ENCODE peak calls at places on chromosomes 7 and 10, in seven cellular contexts. One of them, this sample, is unnamed.

GRCh38 chr7:38319873-38320272 is 46.4 kb upstream of the TARP start:
- ATAC-seq in CD8-positive, alpha-beta T cell: peak
- ATAC-seq in stimulated activated naive B cell treated with anti-CD40 and anti-IgM and Interleukin-4, amounts not matched to agents 10 μg/mL and 1 μg/mL and 100 μg/mL, for 72 hours: no peak
- ATAC-seq in omental fat pad: no peak
- ATAC-seq in activated B cell treated with CpG ODN at 0.5 μM for 24 hours: no peak
- ATAC-seq in gastrocnemius medialis: no peak
- ATAC-seq in activated CD8-positive, alpha-beta memory T cell treated with anti-CD3 and anti-CD28 coated beads, Interleukin-2, amount 10 ng/mL, durations not matched to agents 7 days and 5 days: peak
- ATAC-seq in this sample: no peak

GRCh38 chr10:95505084-95505610 is 56.0 kb downstream of the SORBS1 start:
- ATAC-seq in stimulated activated naive B cell treated with anti-CD40 and anti-IgM and Interleukin-4, amounts not matched to agents 10 μg/mL and 1 μg/mL and 100 μg/mL, for 72 hours: no peak
- ATAC-seq in activated CD8-positive, alpha-beta memory T cell treated with anti-CD3 and anti-CD28 coated beads, Interleukin-2, amount 10 ng/mL, durations not matched to agents 7 days and 5 days: no peak
- ATAC-seq in gastrocnemius medialis: no peak
- ATAC-seq in omental fat pad: no peak
- ATAC-seq in activated B cell treated with CpG ODN at 0.5 μM for 24 hours: no peak
- ATAC-seq in CD8-positive, alpha-beta T cell: no peak
- ATAC-seq in this sample: no peak

GRCh38 chr7:84339306-84339705 is 144.7 kb upstream of the SEMA3A start:
- ATAC-seq in gastrocnemius medialis: no peak
- ATAC-seq in activated CD8-positive, alpha-beta memory T cell treated with anti-CD3 and anti-CD28 coated beads, Interleukin-2, amount 10 ng/mL, durations not matched to agents 7 days and 5 days: no peak
- ATAC-seq in activated B cell treated with CpG ODN at 0.5 μM for 24 hours: no peak
- ATAC-seq in stimulated activated naive B cell treated with anti-CD40 and anti-IgM and Interleukin-4, amounts not matched to agents 10 μg/mL and 1 μg/mL and 100 μg/mL, for 72 hours: no peak
- ATAC-seq in omental fat pad: no peak
- ATAC-seq in CD8-positive, alpha-beta T cell: no peak
- ATAC-seq in this sample: no peak

GRCh38 chr10:77836299-77836820 is 90.2 kb downstream of the DLG5 start:
- ATAC-seq in omental fat pad: peak
- ATAC-seq in stimulated activated naive B cell treated with anti-CD40 and anti-IgM and Interleukin-4, amounts not matched to agents 10 μg/mL and 1 μg/mL and 100 μg/mL, for 72 hours: peak
- ATAC-seq in activated CD8-positive, alpha-beta memory T cell treated with anti-CD3 and anti-CD28 coated beads, Interleukin-2, amount 10 ng/mL, durations not matched to agents 7 days and 5 days: peak
- ATAC-seq in gastrocnemius medialis: peak
- ATAC-seq in activated B cell treated with CpG ODN at 0.5 μM for 24 hours: peak
- ATAC-seq in CD8-positive, alpha-beta T cell: peak
- ATAC-seq in this sample: peak

GRCh38 chr10:87844837-87845623 is 18.3 kb downstream of the KLLN start:
- ATAC-seq in omental fat pad: no peak
- ATAC-seq in gastrocnemius medialis: no peak
- ATAC-seq in stimulated activated naive B cell treated with anti-CD40 and anti-IgM and Interleukin-4, amounts not matched to agents 10 μg/mL and 1 μg/mL and 100 μg/mL, for 72 hours: no peak
- ATAC-seq in activated CD8-positive, alpha-beta memory T cell treated with anti-CD3 and anti-CD28 coated beads, Interleukin-2, amount 10 ng/mL, durations not matched to agents 7 days and 5 days: no peak
- ATAC-seq in activated B cell treated with CpG ODN at 0.5 μM for 24 hours: no peak
- ATAC-seq in CD8-positive, alpha-beta T cell: no peak
- ATAC-seq in this sample: no peak

GRCh38 chr10:119132521-119133345 is 28.8 kb downstream of the DENND10 start:
- ATAC-seq in omental fat pad: no peak
- ATAC-seq in activated CD8-positive, alpha-beta memory T cell treated with anti-CD3 and anti-CD28 coated beads, Interleukin-2, amount 10 ng/mL, durations not matched to agents 7 days and 5 days: no peak
- ATAC-seq in CD8-positive, alpha-beta T cell: no peak
- ATAC-seq in activated B cell treated with CpG ODN at 0.5 μM for 24 hours: no peak
- ATAC-seq in stimulated activated naive B cell treated with anti-CD40 and anti-IgM and Interleukin-4, amounts not matched to agents 10 μg/mL and 1 μg/mL and 100 μg/mL, for 72 hours: no peak
- ATAC-seq in gastrocnemius medialis: peak
- ATAC-seq in this sample: no peak

GRCh38 chr7:47032171-47032915 is 549.6 kb downstream of the TNS3 start:
- ATAC-seq in stimulated activated naive B cell treated with anti-CD40 and anti-IgM and Interleukin-4, amounts not matched to agents 10 μg/mL and 1 μg/mL and 100 μg/mL, for 72 hours: no peak
- ATAC-seq in omental fat pad: no peak
- ATAC-seq in gastrocnemius medialis: no peak
- ATAC-seq in CD8-positive, alpha-beta T cell: no peak
- ATAC-seq in activated B cell treated with CpG ODN at 0.5 μM for 24 hours: no peak
- ATAC-seq in activated CD8-positive, alpha-beta memory T cell treated with anti-CD3 and anti-CD28 coated beads, Interleukin-2, amount 10 ng/mL, durations not matched to agents 7 days and 5 days: no peak
- ATAC-seq in this sample: no peak

GRCh38 chr10:80149123-80149522 is 16.6 kb downstream of the PLAC9 start:
- ATAC-seq in gastrocnemius medialis: no peak
- ATAC-seq in activated CD8-positive, alpha-beta memory T cell treated with anti-CD3 and anti-CD28 coated beads, Interleukin-2, amount 10 ng/mL, durations not matched to agents 7 days and 5 days: no peak
- ATAC-seq in omental fat pad: no peak
- ATAC-seq in stimulated activated naive B cell treated with anti-CD40 and anti-IgM and Interleukin-4, amounts not matched to agents 10 μg/mL and 1 μg/mL and 100 μg/mL, for 72 hours: no peak
- ATAC-seq in CD8-positive, alpha-beta T cell: no peak
- ATAC-seq in activated B cell treated with CpG ODN at 0.5 μM for 24 hours: no peak
- ATAC-seq in this sample: no peak

GRCh38 chr10:68424454-68425014 is 17.5 kb upstream of the RUFY2 start:
- ATAC-seq in omental fat pad: no peak
- ATAC-seq in CD8-positive, alpha-beta T cell: no peak
- ATAC-seq in activated B cell treated with CpG ODN at 0.5 μM for 24 hours: no peak
- ATAC-seq in activated CD8-positive, alpha-beta memory T cell treated with anti-CD3 and anti-CD28 coated beads, Interleukin-2, amount 10 ng/mL, durations not matched to agents 7 days and 5 days: no peak
- ATAC-seq in stimulated activated naive B cell treated with anti-CD40 and anti-IgM and Interleukin-4, amounts not matched to agents 10 μg/mL and 1 μg/mL and 100 μg/mL, for 72 hours: no peak
- ATAC-seq in gastrocnemius medialis: no peak
- ATAC-seq in this sample: no peak

GRCh38 chr10:26157734-26158133 is 58.8 kb upstream of the GAD2 start:
- ATAC-seq in stimulated activated naive B cell treated with anti-CD40 and anti-IgM and Interleukin-4, amounts not matched to agents 10 μg/mL and 1 μg/mL and 100 μg/mL, for 72 hours: peak
- ATAC-seq in activated CD8-positive, alpha-beta memory T cell treated with anti-CD3 and anti-CD28 coated beads, Interleukin-2, amount 10 ng/mL, durations not matched to agents 7 days and 5 days: no peak
- ATAC-seq in gastrocnemius medialis: no peak
- ATAC-seq in activated B cell treated with CpG ODN at 0.5 μM for 24 hours: no peak
- ATAC-seq in CD8-positive, alpha-beta T cell: no peak
- ATAC-seq in omental fat pad: no peak
- ATAC-seq in this sample: no peak

GRCh38 chr10:12445701-12446334 is 96.5 kb downstream of the CAMK1D start:
- ATAC-seq in gastrocnemius medialis: peak
- ATAC-seq in activated CD8-positive, alpha-beta memory T cell treated with anti-CD3 and anti-CD28 coated beads, Interleukin-2, amount 10 ng/mL, durations not matched to agents 7 days and 5 days: no peak
- ATAC-seq in activated B cell treated with CpG ODN at 0.5 μM for 24 hours: no peak
- ATAC-seq in stimulated activated naive B cell treated with anti-CD40 and anti-IgM and Interleukin-4, amounts not matched to agents 10 μg/mL and 1 μg/mL and 100 μg/mL, for 72 hours: peak
- ATAC-seq in CD8-positive, alpha-beta T cell: no peak
- ATAC-seq in omental fat pad: no peak
- ATAC-seq in this sample: no peak

GRCh38 chr7:107940146-107940489 is 49.1 kb downstream of the DLD start:
- ATAC-seq in activated B cell treated with CpG ODN at 0.5 μM for 24 hours: no peak
- ATAC-seq in gastrocnemius medialis: no peak
- ATAC-seq in activated CD8-positive, alpha-beta memory T cell treated with anti-CD3 and anti-CD28 coated beads, Interleukin-2, amount 10 ng/mL, durations not matched to agents 7 days and 5 days: no peak
- ATAC-seq in stimulated activated naive B cell treated with anti-CD40 and anti-IgM and Interleukin-4, amounts not matched to agents 10 μg/mL and 1 μg/mL and 100 μg/mL, for 72 hours: no peak
- ATAC-seq in omental fat pad: peak
- ATAC-seq in CD8-positive, alpha-beta T cell: no peak
- ATAC-seq in this sample: no peak

GRCh38 chr7:107219563-107220244 is 50.9 kb downstream of the HBP1 start:
- ATAC-seq in gastrocnemius medialis: no peak
- ATAC-seq in CD8-positive, alpha-beta T cell: no peak
- ATAC-seq in stimulated activated naive B cell treated with anti-CD40 and anti-IgM and Interleukin-4, amounts not matched to agents 10 μg/mL and 1 μg/mL and 100 μg/mL, for 72 hours: no peak
- ATAC-seq in omental fat pad: no peak
- ATAC-seq in activated CD8-positive, alpha-beta memory T cell treated with anti-CD3 and anti-CD28 coated beads, Interleukin-2, amount 10 ng/mL, durations not matched to agents 7 days and 5 days: no peak
- ATAC-seq in activated B cell treated with CpG ODN at 0.5 μM for 24 hours: no peak
- ATAC-seq in this sample: no peak

GRCh38 chr7:37032258-37032601 is 307.9 kb upstream of the AOAH start:
- ATAC-seq in omental fat pad: peak
- ATAC-seq in activated CD8-positive, alpha-beta memory T cell treated with anti-CD3 and anti-CD28 coated beads, Interleukin-2, amount 10 ng/mL, durations not matched to agents 7 days and 5 days: no peak
- ATAC-seq in CD8-positive, alpha-beta T cell: no peak
- ATAC-seq in gastrocnemius medialis: peak
- ATAC-seq in activated B cell treated with CpG ODN at 0.5 μM for 24 hours: no peak
- ATAC-seq in stimulated activated naive B cell treated with anti-CD40 and anti-IgM and Interleukin-4, amounts not matched to agents 10 μg/mL and 1 μg/mL and 100 μg/mL, for 72 hours: no peak
- ATAC-seq in this sample: peak

GRCh38 chr7:32153006-32153405 is 82.8 kb upstream of the PDE1C start:
- ATAC-seq in stimulated activated naive B cell treated with anti-CD40 and anti-IgM and Interleukin-4, amounts not matched to agents 10 μg/mL and 1 μg/mL and 100 μg/mL, for 72 hours: no peak
- ATAC-seq in activated B cell treated with CpG ODN at 0.5 μM for 24 hours: no peak
- ATAC-seq in activated CD8-positive, alpha-beta memory T cell treated with anti-CD3 and anti-CD28 coated beads, Interleukin-2, amount 10 ng/mL, durations not matched to agents 7 days and 5 days: no peak
- ATAC-seq in gastrocnemius medialis: no peak
- ATAC-seq in omental fat pad: no peak
- ATAC-seq in CD8-positive, alpha-beta T cell: no peak
- ATAC-seq in this sample: no peak

GRCh38 chr10:124064676-124065075 is 28.7 kb downstream of the CHST15 start:
- ATAC-seq in activated B cell treated with CpG ODN at 0.5 μM for 24 hours: peak
- ATAC-seq in gastrocnemius medialis: no peak
- ATAC-seq in omental fat pad: no peak
- ATAC-seq in activated CD8-positive, alpha-beta memory T cell treated with anti-CD3 and anti-CD28 coated beads, Interleukin-2, amount 10 ng/mL, durations not matched to agents 7 days and 5 days: no peak
- ATAC-seq in stimulated activated naive B cell treated with anti-CD40 and anti-IgM and Interleukin-4, amounts not matched to agents 10 μg/mL and 1 μg/mL and 100 μg/mL, for 72 hours: peak
- ATAC-seq in CD8-positive, alpha-beta T cell: peak
- ATAC-seq in this sample: no peak

GRCh38 chr10:126904807-126905686 is at the start of gene DOCK1:
- ATAC-seq in omental fat pad: peak
- ATAC-seq in CD8-positive, alpha-beta T cell: no peak
- ATAC-seq in activated CD8-positive, alpha-beta memory T cell treated with anti-CD3 and anti-CD28 coated beads, Interleukin-2, amount 10 ng/mL, durations not matched to agents 7 days and 5 days: no peak
- ATAC-seq in gastrocnemius medialis: peak
- ATAC-seq in activated B cell treated with CpG ODN at 0.5 μM for 24 hours: no peak
- ATAC-seq in stimulated activated naive B cell treated with anti-CD40 and anti-IgM and Interleukin-4, amounts not matched to agents 10 μg/mL and 1 μg/mL and 100 μg/mL, for 72 hours: no peak
- ATAC-seq in this sample: peak

This sample was measured in gastroesophageal sphincter.